ENCODE peak calls at places on chromosomes 5 and 9, in six cellular contexts. T is A549, I is heart right ventricle, O is Panc1, G is AG04450, L is heart left ventricle. Q is an unnamed sample.

GRCh38 chr5:132459983-132460834 is 30.4 kb downstream of the IRF1 start:
- DNase-seq in L (peak), T (no peak), G (no peak), O (no peak), I (peak), Q (no peak)

GRCh38 chr5:93519737-93520136 is 61.3 kb downstream of the NR2F1-AS1 start:
- DNase-seq in L (no peak), T (no peak), O (no peak), I (no peak), G (no peak), Q (no peak)

GRCh38 chr5:38994329-38994927 is 79.8 kb downstream of the RICTOR start:
- DNase-seq in I (peak), L (peak), O (no peak), T (peak), G (peak), Q (no peak)

GRCh38 chr5:75668988-75669760 is 48.1 kb downstream of the POC5 start:
- DNase-seq in T (peak), I (peak), L (peak), O (no peak), G (no peak), Q (no peak)

GRCh38 chr9:96556701-96557461 is 62.8 kb downstream of the CDC14B start:
- DNase-seq in G (no peak), O (no peak), L (peak), I (peak), T (no peak), Q (no peak)

GRCh38 chr5:172102913-172103629 is 85.0 kb downstream of the STK10 start:
- DNase-seq in T (peak), G (peak), L (peak), O (peak), I (peak), Q (no peak)

GRCh38 chr9:98906273-98907040 is 37.2 kb upstream of the COL15A1 start:
- DNase-seq in G (no peak), T (no peak), L (peak), O (no peak), I (peak), Q (no peak)

GRCh38 chr5:176577312-176578176 is 28.4 kb downstream of the CDHR2 start:
- DNase-seq in O (no peak), L (no peak), G (no peak), I (no peak), T (no peak), Q (no peak)

GRCh38 chr9:134384811-134385479 is 58.7 kb downstream of the RXRA start:
- DNase-seq in I (no peak), L (no peak), T (no peak), G (no peak), O (no peak), Q (no peak)

GRCh38 chr9:125674981-125675973 is 31.7 kb downstream of the MAPKAP1 start:
- DNase-seq in L (no peak), G (peak), T (peak), O (peak), I (no peak), Q (peak)

GRCh38 chr9:106441283-106441682 is 421.7 kb upstream of the ZNF462 start:
- DNase-seq in O (no peak), L (no peak), G (no peak), I (no peak), T (no peak), Q (no peak)

GRCh38 chr9:106449528-106449927 is 413.4 kb upstream of the ZNF462 start:
- DNase-seq in G (no peak), L (no peak), T (no peak), I (no peak), O (no peak), Q (no peak)

GRCh38 chr9:106450549-106450948 is 412.4 kb upstream of the ZNF462 start:
- DNase-seq in T (no peak), G (no peak), I (peak), O (no peak), L (peak), Q (no peak)

GRCh38 chr9:106443520-106443919 is 419.4 kb upstream of the ZNF462 start:
- DNase-seq in G (no peak), T (no peak), O (no peak), L (no peak), I (no peak), Q (no peak)

GRCh38 chr9:106445107-106445506 is 417.9 kb upstream of the ZNF462 start:
- DNase-seq in I (no peak), L (no peak), T (no peak), O (no peak), G (no peak), Q (no peak)
- H3K27ac ChIP-seq in I (no peak), L (no peak), T (no peak), O (no peak), G (no peak), Q (no peak)

GRCh38 chr5:134463176-134463720 is 51.6 kb upstream of the CDKN2AIPNL start:
- DNase-seq in G (no peak), I (no peak), O (no peak), T (no peak), L (no peak), Q (no peak)
- H3K27ac ChIP-seq in G (no peak), I (no peak), O (no peak), T (no peak), L (no peak), Q (no peak)

GRCh38 chr5:110815916-110816605 is 77.3 kb downstream of the SLC25A46 start:
- DNase-seq in I (no peak), O (no peak), T (no peak), L (no peak), G (no peak), Q (no peak)

GRCh38 chr5:110817437-110817836 is 78.6 kb downstream of the SLC25A46 start:
- DNase-seq in G (no peak), I (no peak), O (peak), T (no peak), L (no peak), Q (no peak)

GRCh38 chr5:110809006-110809405 is 70.2 kb downstream of the SLC25A46 start:
- DNase-seq in L (no peak), I (no peak), G (no peak), T (no peak), O (no peak), Q (no peak)

GRCh38 chr5:110807174-110807573 is 68.4 kb downstream of the SLC25A46 start:
- DNase-seq in G (peak), L (peak), O (no peak), T (no peak), I (peak), Q (no peak)

GRCh38 chr5:110812639-110813038 is 73.8 kb downstream of the SLC25A46 start:
- DNase-seq in O (no peak), L (no peak), G (no peak), T (no peak), I (no peak), Q (no peak)
- H3K27ac ChIP-seq in O (no peak), L (no peak), G (no peak), T (no peak), I (no peak), Q (no peak)

DNA sequence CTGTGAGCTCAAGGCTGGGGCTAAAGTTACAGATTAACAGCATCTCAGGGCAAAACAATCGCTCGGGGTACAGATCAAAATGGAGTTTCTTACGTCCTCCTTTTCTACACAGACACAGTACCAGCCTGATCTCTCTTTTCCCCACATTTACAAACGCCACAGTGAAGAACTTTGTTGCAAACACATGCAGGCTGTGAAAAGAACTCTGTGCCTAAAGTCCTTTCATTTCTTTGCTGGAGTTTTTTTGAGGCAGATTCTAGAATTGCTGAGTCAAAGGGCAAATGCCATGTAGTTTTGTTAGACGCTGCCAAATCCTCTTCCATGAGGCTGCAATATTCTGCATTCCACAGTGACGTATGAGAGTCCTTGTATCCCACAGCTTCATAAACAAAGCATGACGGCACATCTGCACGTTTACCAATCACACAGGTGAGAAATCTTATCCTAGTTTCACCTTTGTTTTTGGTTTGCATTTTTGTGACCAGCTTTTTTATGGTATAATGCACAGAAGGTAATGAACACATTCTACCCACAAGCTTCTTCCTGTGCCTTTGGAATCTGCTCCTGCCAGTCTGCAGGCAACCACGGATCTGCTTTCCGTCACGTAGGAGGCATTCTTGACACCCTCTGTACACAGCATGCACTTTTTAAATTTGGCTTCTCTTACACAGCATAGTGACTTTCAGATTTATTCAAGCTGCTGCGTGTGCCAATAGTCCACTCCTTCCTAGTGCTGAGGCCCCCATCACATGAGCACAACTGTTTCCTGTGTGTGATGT is 44.6 kb upstream of the LPCAT1 start:
- DNase-seq in L (peak), T (peak), O (no peak), G (peak), I (peak), Q (no peak)
- H3K27ac ChIP-seq in L (peak), T (peak), O (no peak), G (peak), I (peak), Q (peak)

GRCh38 chr5:111820072-111820471 is 63.1 kb upstream of the NREP start:
- DNase-seq in L (no peak), O (no peak), I (no peak), G (no peak), T (no peak), Q (no peak)
- H3K27ac ChIP-seq in L (no peak), O (no peak), I (no peak), G (no peak), T (no peak), Q (no peak)

GRCh38 chr5:107554776-107555424 is 115.8 kb downstream of the EFNA5 start:
- DNase-seq in L (peak), T (no peak), I (no peak), O (no peak), G (no peak), Q (no peak)

GRCh38 chr5:107557051-107557658 is 113.6 kb downstream of the EFNA5 start:
- DNase-seq in G (no peak), L (peak), I (peak), O (no peak), T (peak), Q (no peak)

GRCh38 chr5:107556575-107556974 is 114.2 kb downstream of the EFNA5 start:
- DNase-seq in L (no peak), T (no peak), I (no peak), O (no peak), G (no peak), Q (no peak)

GRCh38 chr5:107553063-107553676 is 117.6 kb downstream of the EFNA5 start:
- DNase-seq in L (peak), G (no peak), T (peak), O (no peak), I (no peak), Q (no peak)

GRCh38 chr5:107555425-107556090 is 115.2 kb downstream of the EFNA5 start:
- DNase-seq in L (no peak), G (peak), O (no peak), T (no peak), I (no peak), Q (no peak)
- H3K27ac ChIP-seq in L (no peak), G (no peak), O (peak), T (no peak), I (peak), Q (no peak)

DNA sequence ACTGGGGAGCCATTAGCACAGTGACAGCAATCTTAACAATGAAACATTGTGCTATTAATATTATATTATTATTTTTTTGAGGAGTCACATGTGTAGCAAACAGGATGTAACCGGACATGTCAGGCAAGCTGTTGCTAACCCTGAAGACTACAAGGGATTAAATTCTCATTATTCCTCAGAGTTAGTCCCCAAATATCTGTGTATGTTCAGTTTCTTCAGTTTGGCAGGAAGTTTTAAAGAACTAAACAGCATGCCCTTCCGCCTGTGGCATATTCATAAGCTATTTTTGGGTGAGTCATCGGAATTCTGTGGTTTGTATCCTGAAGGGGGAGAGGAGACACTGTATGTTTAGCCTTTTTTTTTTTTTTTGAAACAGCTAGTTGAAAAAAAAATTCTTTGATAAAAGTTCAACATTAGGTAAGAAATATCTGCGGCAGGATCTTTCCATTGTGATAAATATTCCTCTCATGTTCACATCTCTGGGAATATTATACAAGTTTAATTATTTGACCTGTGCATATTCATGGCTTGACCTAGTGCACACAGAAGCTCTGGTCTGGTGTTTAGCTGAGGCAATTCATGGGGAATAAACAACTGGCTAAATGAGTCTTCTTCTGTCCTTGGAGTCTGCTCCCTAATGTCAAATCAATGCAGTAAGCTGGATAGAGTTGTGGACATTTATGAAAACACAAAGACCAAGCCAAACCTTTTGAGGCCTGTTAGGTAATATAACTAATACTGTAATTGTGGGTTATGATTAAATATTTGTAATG is 202.7 kb upstream of the CDKN2B start:
- DNase-seq in O (no peak), L (no peak), T (peak), G (peak), I (no peak), Q (peak)
- H3K27ac ChIP-seq in O (no peak), L (no peak), T (peak), G (no peak), I (no peak), Q (peak)

GRCh38 chr5:124661317-124662141 is 84.9 kb downstream of the ZNF608 start:
- DNase-seq in L (no peak), G (peak), I (no peak), O (no peak), T (peak), Q (no peak)
- H3K27ac ChIP-seq in L (no peak), G (peak), I (peak), O (peak), T (peak), Q (no peak)

Q was measured in SK-N-MC.